ENCODE peak calls at places on chromosomes 12 and 14, in four cellular contexts. K is AG04449; R is activated T-helper 1 cell treated with anti-CD3 and anti-CD28 coated beads, Interleukin-2, amount 50 U/mL, for 16 hours; C is C1 segment of cervical spinal cord. E is an unnamed sample.

GRCh38 chr12:4862809-4863208 is 46.9 kb upstream of the KCNA1 start:
- DNase-seq in K (no peak), R (no peak), C (no peak), E (no peak)

GRCh38 chr14:57641776-57642175 is 148.1 kb upstream of the CCDC198 start:
- DNase-seq in K (no peak), R (no peak), C (no peak), E (no peak)

GRCh38 chr12:130636370-130636769 is 79.7 kb downstream of the RIMBP2 start:
- DNase-seq in K (no peak), R (no peak), C (no peak), E (no peak)

GRCh38 chr12:64744422-64745258 is 14.6 kb downstream of the GNS start:
- DNase-seq in K (no peak), R (no peak), C (no peak), E (no peak)

GRCh38 chr14:101359221-101360044 is 201.9 kb upstream of the DIO3 start:
- DNase-seq in K (no peak), R (no peak), C (no peak), E (no peak)

GRCh38 chr12:68189766-68190700 is 30.5 kb upstream of the IFNG start:
- DNase-seq in K (no peak), R (no peak), C (no peak), E (peak; percentile 12)

GRCh38 chr14:99971929-99972747 is 93.1 kb upstream of the EVL start:
- DNase-seq in K (no peak), R (no peak), C (no peak), E (peak; percentile 31)

GRCh38 chr14:100864206-100864605 is 38.3 kb downstream of the MEG3 start:
- DNase-seq in K (no peak), R (no peak), C (no peak), E (peak; percentile 32)

GRCh38 chr14:24162083-24162482 is 1.0 kb downstream of the IRF9 start:
- DNase-seq in K (no peak), R (no peak), C (no peak), E (no peak)

GRCh38 chr12:43551971-43552559 is at the start of gene ADAMTS20:
- DNase-seq in K (no peak), R (no peak), C (no peak), E (no peak)